ENCODE peak calls at places on chromosomes 13 and 19, in five cellular contexts. U, Q, B, S and J are unnamed samples.
A peak's percentile ranks its signal among the peaks of the same experiment; 100 is the strongest.

GRCh38 chr13:40522234-40522633 is 144.2 kb downstream of the FOXO1 start:
- DNase-seq in Q (no peak), U (no peak), S (no peak), B (no peak), J (no peak)

GRCh38 chr19:29495971-29496441 is 29.8 kb upstream of the VSTM2B start:
- DNase-seq in Q (no peak), U (no peak), S (peak; percentile 24), B (peak; percentile 61), J (no peak)

GRCh38 chr19:51364200-51365106 is 1.7 kb downstream of the ETFB start:
- DNase-seq in B (no peak), Q (no peak), U (no peak), S (peak; percentile 65), J (no peak)

GRCh38 chr19:4867534-4868285 is at the start of gene PLIN3:
- DNase-seq in S (peak; percentile 94), B (peak; percentile 100), Q (peak; percentile 95), U (peak; percentile 95), J (peak; percentile 82)

GRCh38 chr19:1289395-1290244 is 3.9 kb downstream of the EFNA2 start:
- DNase-seq in S (no peak), B (no peak), U (peak; percentile 22), Q (no peak), J (no peak)

GRCh38 chr13:78608705-78609463 is 5.5 kb upstream of the POU4F1 start:
- DNase-seq in S (no peak), B (no peak), Q (no peak), U (no peak), J (no peak)

GRCh38 chr13:40302351-40302750 is 364.1 kb downstream of the FOXO1 start:
- DNase-seq in B (no peak), S (no peak), Q (no peak), U (no peak), J (no peak)

GRCh38 chr13:41401371-41401770 is 56.0 kb upstream of the RGCC start:
- DNase-seq in Q (no peak), S (no peak), U (peak; percentile 26), B (no peak), J (no peak)

GRCh38 chr13:33611016-33611805 is 206.7 kb upstream of the RFC3 start:
- DNase-seq in S (peak; percentile 73), B (no peak), U (no peak), Q (peak; percentile 13), J (no peak)

GRCh38 chr19:10420444-10421239 is at the start of gene PDE4A:
- DNase-seq in B (peak; percentile 87), Q (no peak), S (no peak), U (peak; percentile 89), J (no peak)
- TF ChIP-seq CTCF in B (no peak), Q (no peak), S (no peak), U (peak; percentile 79), J (peak; percentile 23)

GRCh38 chr19:30686252-30686762 is 314.1 kb downstream of the ZNF536 start:
- DNase-seq in Q (no peak), S (no peak), B (peak; percentile 81), U (no peak), J (no peak)
- TF ChIP-seq CTCF in Q (no peak), S (peak; percentile 41), B (no peak), U (peak; percentile 16), J (no peak)

GRCh38 chr19:46721269-46722003 is 4.5 kb upstream of the PRKD2 start:
- DNase-seq in S (no peak), U (no peak), Q (no peak), B (no peak), J (no peak)
- TF ChIP-seq CTCF in S (no peak), U (peak; percentile 34), Q (no peak), B (no peak), J (no peak)

GRCh38 chr13:102571075-102571474 is 25.7 kb upstream of the TPP2 start:
- DNase-seq in B (no peak), S (no peak), Q (no peak), U (no peak), J (no peak)
- TF ChIP-seq CTCF in B (no peak), S (no peak), Q (no peak), U (no peak), J (no peak)

GRCh38 chr19:41193420-41194156 is 569 bp downstream of the CYP2S1 start:
- DNase-seq in B (no peak), U (no peak), S (no peak), Q (no peak), J (no peak)

GRCh38 chr19:41192574-41193419 is at the start of gene CYP2S1:
- DNase-seq in S (no peak), U (no peak), B (no peak), Q (no peak), J (no peak)

GRCh38 chr19:41198559-41198958 is 5.5 kb downstream of the CYP2S1 start:
- DNase-seq in B (no peak), U (no peak), Q (no peak), S (no peak), J (no peak)

GRCh38 chr19:41195675-41196497 is 2.9 kb downstream of the CYP2S1 start:
- DNase-seq in Q (no peak), S (no peak), B (no peak), U (no peak), J (no peak)

GRCh38 chr19:41194157-41194552 is 1.1 kb downstream of the CYP2S1 start:
- DNase-seq in B (no peak), S (no peak), U (no peak), Q (no peak), J (no peak)
- TF ChIP-seq CTCF in B (no peak), S (no peak), U (no peak), Q (no peak), J (no peak)

DNA sequence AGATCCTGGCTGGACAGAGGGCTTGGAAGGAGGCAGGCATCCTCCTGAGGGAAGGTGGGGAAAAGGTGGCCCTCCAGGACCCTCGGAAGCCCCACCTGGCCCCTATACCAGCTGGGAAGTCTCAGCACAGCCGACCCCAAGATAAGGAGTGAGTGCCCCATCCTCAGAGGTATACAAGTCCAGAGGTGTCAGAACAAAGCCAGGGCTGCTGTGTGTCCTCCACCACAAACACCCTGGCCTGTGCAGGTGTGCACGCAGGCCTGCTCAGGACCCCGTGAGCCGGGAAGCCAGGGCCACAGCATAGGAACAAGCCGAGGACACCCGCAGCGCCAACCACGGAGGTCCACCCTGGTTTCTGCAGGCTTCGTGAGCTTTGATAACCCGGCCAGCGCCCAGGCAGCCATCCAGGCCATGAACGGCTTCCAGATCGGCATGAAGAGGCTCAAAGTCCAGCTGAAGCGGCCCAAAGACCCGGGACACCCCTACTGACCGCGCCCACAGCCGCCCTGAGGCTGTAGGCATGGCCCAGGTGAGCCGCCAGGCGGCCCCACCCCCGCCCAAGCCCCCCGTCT is 68.6 kb downstream of the CELF5 start:
- DNase-seq in S (no peak), U (no peak), B (no peak), Q (no peak), J (no peak)
- TF ChIP-seq CTCF in S (no peak), U (no peak), B (no peak), Q (no peak), J (no peak)

GRCh38 chr13:24299488-24300114 is 9.8 kb upstream of the C1QTNF9 start:
- DNase-seq in U (no peak), B (no peak), S (no peak), Q (no peak), J (no peak)
- TF ChIP-seq CTCF in U (no peak), B (no peak), S (no peak), Q (no peak), J (no peak)

GRCh38 chr13:24784319-24784718 is 20.4 kb downstream of the RNF17 start:
- DNase-seq in Q (no peak), U (no peak), B (no peak), S (no peak), J (no peak)
- TF ChIP-seq CTCF in Q (no peak), U (no peak), B (no peak), S (no peak), J (no peak)

GRCh38 chr13:111259058-111259457 is 61.4 kb upstream of the TEX29 start:
- DNase-seq in Q (no peak), B (no peak), U (no peak), S (no peak), J (no peak)

GRCh38 chr13:111258637-111259036 is 61.8 kb upstream of the TEX29 start:
- DNase-seq in U (no peak), S (no peak), B (no peak), Q (no peak), J (no peak)

GRCh38 chr13:111256458-111256857 is 64.0 kb upstream of the TEX29 start:
- DNase-seq in U (no peak), Q (no peak), B (no peak), S (no peak), J (no peak)

GRCh38 chr13:111255228-111255790 is 65.1 kb upstream of the TEX29 start:
- DNase-seq in Q (no peak), B (no peak), S (no peak), U (no peak), J (no peak)

DNA sequence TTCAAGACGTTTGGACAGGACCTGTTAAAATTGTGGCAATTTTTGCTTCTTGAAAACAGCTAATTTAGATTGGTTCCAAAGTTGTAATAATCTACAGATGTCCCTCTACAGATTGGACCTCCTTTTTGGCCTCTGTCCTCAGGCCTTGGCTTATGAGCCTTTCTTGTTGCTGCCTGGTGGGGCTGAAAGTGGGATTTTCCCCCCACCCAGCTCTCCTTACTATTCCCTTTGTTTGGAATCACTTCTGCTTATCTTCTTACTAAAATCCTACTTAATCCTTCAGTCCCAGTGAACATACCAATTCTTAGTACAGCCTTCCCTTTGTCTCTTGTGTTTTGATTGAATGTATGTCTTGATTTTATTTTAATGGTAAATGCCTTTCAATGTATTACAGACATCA is 63.5 kb upstream of the TEX29 start:
- DNase-seq in S (no peak), Q (no peak), B (no peak), U (no peak), J (no peak)
- TF ChIP-seq CTCF in S (no peak), Q (no peak), B (no peak), U (no peak), J (no peak)